ENCODE peak calls at places on chromosome X, in nine cellular contexts. W is GM23248; X is endodermal cell; P is CD4-positive, alpha-beta T cell; V is fibroblast of lung; T is CD4-positive, alpha-beta memory T cell; H is astrocyte; O is CD4-positive, CD25-positive, alpha-beta regulatory T cell; I is esophagus squamous epithelium. J is an unnamed sample.
A peak's percentile ranks its signal among the peaks of the same experiment; 100 is the strongest.

GRCh38 chrX:26050099-26050498 is 88.0 kb upstream of the MAGEB18 start:
- DNase-seq in W (no peak), X (no peak), P (no peak), V (no peak), T (no peak), H (no peak), O (no peak), I (no peak), J (no peak)

GRCh38 chrX:24225265-24225664 is 75.7 kb downstream of the ZFX start:
- DNase-seq in W (no peak), X (no peak), P (no peak), V (no peak), T (no peak), H (no peak), O (no peak), I (no peak), J (no peak)

GRCh38 chrX:53115550-53115874 is 21.6 kb downstream of the KANTR start:
- DNase-seq in W (no peak), X (no peak), P (no peak), V (no peak), T (no peak), H (no peak), O (no peak), I (no peak), J (no peak)

GRCh38 chrX:35046646-35047231 is 104.1 kb downstream of the FAM47B start:
- DNase-seq in W (no peak), X (no peak), P (no peak), V (no peak), T (no peak), H (no peak), O (no peak), I (no peak), J (no peak)

GRCh38 chrX:148070504-148070877 is 89.4 kb downstream of the FMR1NB start:
- DNase-seq in W (no peak), X (no peak), P (no peak), V (no peak), T (no peak), H (no peak), O (no peak), I (no peak), J (no peak)

GRCh38 chrX:12929701-12930100 is 23.3 kb downstream of the TLR8 start:
- DNase-seq in W (no peak), X (no peak), P (no peak), V (peak; percentile 23), T (no peak), H (no peak), O (no peak), I (no peak), J (no peak)

GRCh38 chrX:118356154-118356701 is 10.3 kb downstream of the WDR44 start:
- DNase-seq in W (peak; percentile 28), X (no peak), P (no peak), V (no peak), T (no peak), H (no peak), O (no peak), I (no peak), J (no peak)

GRCh38 chrX:19824603-19825002 is 62.8 kb downstream of the SH3KBP1 start:
- DNase-seq in W (peak; percentile 73), X (no peak), P (no peak), V (peak; percentile 84), T (peak; percentile 35), H (peak; percentile 80), O (no peak), I (no peak), J (no peak)

GRCh38 chrX:123339201-123339905 is 155.3 kb downstream of the GRIA3 start:
- DNase-seq in W (peak; percentile 85), X (no peak), P (no peak), V (peak; percentile 79), T (no peak), H (peak; percentile 73), O (no peak), I (no peak), J (no peak)

DNA sequence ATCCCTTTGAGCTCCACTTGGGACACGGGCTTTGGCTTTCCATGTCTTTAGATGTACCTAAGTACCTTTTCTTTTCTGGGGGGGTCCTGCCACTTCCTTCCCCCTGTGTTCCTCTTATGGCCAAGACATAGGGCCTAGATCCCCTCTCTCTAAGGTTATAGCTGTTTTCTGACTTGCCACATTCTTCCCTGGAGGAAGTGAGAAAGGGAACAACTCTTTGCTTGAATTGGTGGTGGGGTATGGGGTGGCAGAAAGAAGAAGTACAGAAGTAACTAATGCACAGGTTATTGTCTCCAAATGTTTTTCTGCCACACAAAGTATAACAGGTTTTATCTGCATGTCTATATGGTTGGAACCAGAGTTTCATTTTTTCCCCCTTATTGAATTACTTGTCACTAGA is 29.7 kb upstream of the DIPK2B start:
- DNase-seq in W (no peak), X (no peak), P (no peak), V (no peak), T (no peak), H (no peak), O (no peak), I (no peak), J (no peak)
- H3K27ac ChIP-seq in W (no peak overlapping the region), X (no peak overlapping the region), P (no peak overlapping the region), V (no peak overlapping the region), T (no peak overlapping the region), H (no peak overlapping the region), O (no peak overlapping the region), I (no peak overlapping the region), J (no peak overlapping the region)

GRCh38 chrX:71542411-71542810 is 9.5 kb downstream of the OGT start:
- DNase-seq in W (peak; percentile 67), X (no peak), P (no peak), V (peak; percentile 55), T (no peak), H (peak; percentile 51), O (no peak), I (no peak), J (no peak)

GRCh38 chrX:71543316-71543715 is 10.4 kb downstream of the OGT start:
- DNase-seq in W (peak; percentile 90), X (no peak), P (no peak), V (peak; percentile 86), T (peak; percentile 57), H (peak; percentile 80), O (no peak), I (no peak), J (no peak)

GRCh38 chrX:71541546-71542022 is 8.7 kb downstream of the OGT start:
- DNase-seq in W (peak; percentile 85), X (no peak), P (no peak), V (peak; percentile 60), T (peak; percentile 55), H (peak; percentile 53), O (no peak), I (no peak), J (no peak)

GRCh38 chrX:71542825-71543224 is 9.9 kb downstream of the OGT start:
- DNase-seq in W (peak; percentile 28), X (no peak), P (no peak), V (peak; percentile 27), T (no peak), H (peak; percentile 24), O (no peak), I (no peak), J (no peak)

GRCh38 chrX:71540801-71541545 is 8.1 kb downstream of the OGT start:
- DNase-seq in W (no peak), X (no peak), P (no peak), V (no peak), T (peak; percentile 39), H (no peak), O (no peak), I (no peak), J (no peak)
- H3K27ac ChIP-seq in W (peak overlapping the region; percentile 96), X (no peak overlapping the region), P (peak overlapping the region; percentile 17), V (peak overlapping the region; percentile 45), T (peak overlapping the region; percentile 35), H (peak overlapping the region; percentile 78), O (peak overlapping the region; percentile 55), I (peak overlapping the region; percentile 39), J (no peak overlapping the region)

GRCh38 chrX:152231106-152231505 is 92.7 kb upstream of the MAGEA10 start:
- DNase-seq in W (no peak), X (no peak), P (no peak), V (no peak), T (no peak), H (no peak), O (no peak), I (no peak), J (no peak)
- H3K27ac ChIP-seq in W (no peak overlapping the region), X (no peak overlapping the region), P (no peak overlapping the region), V (no peak overlapping the region), T (no peak overlapping the region), H (no peak overlapping the region), O (no peak overlapping the region), I (no peak overlapping the region), J (no peak overlapping the region)

DNA sequence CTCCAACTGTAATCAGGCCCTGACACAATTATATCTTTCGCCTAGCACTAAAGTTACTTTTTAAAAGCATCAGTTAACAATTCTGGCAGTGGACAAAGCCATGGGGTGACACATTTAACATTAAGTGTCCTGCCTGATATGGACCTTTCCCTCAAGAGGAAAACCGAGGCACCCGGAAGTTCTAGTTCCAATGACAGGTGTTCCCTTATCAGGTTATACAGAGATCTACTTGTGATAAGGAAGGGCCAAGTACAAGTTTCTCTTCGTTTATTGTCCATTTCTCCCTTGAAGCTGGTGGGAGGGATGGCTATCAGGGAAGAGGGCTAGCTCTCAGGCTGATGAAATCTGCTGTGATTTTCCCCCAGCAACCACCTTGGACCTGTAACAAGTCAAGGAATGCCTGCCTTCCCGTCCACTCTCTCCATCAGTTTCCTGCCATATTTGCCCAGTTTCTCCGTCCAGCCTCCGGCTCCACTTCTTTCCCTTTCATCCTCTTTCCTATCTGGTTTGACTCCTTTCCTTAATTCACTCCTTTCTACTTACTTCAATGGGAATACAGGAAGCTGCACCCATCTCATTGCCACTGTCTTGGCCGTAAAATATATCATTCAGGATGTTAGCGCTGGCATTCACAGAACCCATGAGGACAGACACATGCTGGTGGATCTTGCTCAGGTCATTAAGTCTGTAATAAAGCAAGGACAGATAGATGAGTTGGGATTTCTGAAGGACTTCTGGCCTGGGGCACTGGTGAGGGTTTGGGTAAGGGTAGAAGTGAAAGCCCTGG is 95.0 kb downstream of the DGKK start:
- DNase-seq in W (no peak), X (no peak), P (no peak), V (no peak), T (no peak), H (no peak), O (no peak), I (no peak), J (no peak)
- H3K27ac ChIP-seq in W (no peak overlapping the region), X (no peak overlapping the region), P (no peak overlapping the region), V (no peak overlapping the region), T (no peak overlapping the region), H (no peak overlapping the region), O (no peak overlapping the region), I (no peak overlapping the region), J (no peak overlapping the region)

GRCh38 chrX:70046978-70047377 is 2.8 kb downstream of the AWAT2 start:
- DNase-seq in W (peak; percentile 36), X (no peak), P (no peak), V (no peak), T (no peak), H (no peak), O (no peak), I (no peak), J (no peak)

GRCh38 chrX:70042399-70043371 is 7.1 kb downstream of the AWAT2 start:
- DNase-seq in W (peak; percentile 49), X (peak; percentile 67), P (no peak), V (no peak), T (no peak), H (no peak), O (no peak), I (no peak), J (no peak)

GRCh38 chrX:70043685-70044084 is 6.1 kb downstream of the AWAT2 start:
- DNase-seq in W (no peak), X (no peak), P (no peak), V (no peak), T (no peak), H (no peak), O (no peak), I (no peak), J (no peak)

GRCh38 chrX:70041993-70042392 is 7.7 kb downstream of the AWAT2 start:
- DNase-seq in W (no peak), X (no peak), P (no peak), V (no peak), T (no peak), H (no peak), O (no peak), I (no peak), J (no peak)

GRCh38 chrX:70044541-70045245 is 5.0 kb downstream of the AWAT2 start:
- DNase-seq in W (peak; percentile 45), X (no peak), P (no peak), V (no peak), T (no peak), H (no peak), O (no peak), I (no peak), J (no peak)
- H3K27ac ChIP-seq in W (no peak overlapping the region), X (no peak overlapping the region), P (no peak overlapping the region), V (no peak overlapping the region), T (no peak overlapping the region), H (no peak overlapping the region), O (no peak overlapping the region), I (no peak overlapping the region), J (no peak overlapping the region)

J was measured in right lobe of liver.